ENCODE peak calls at places on chromosomes 16 and 17, in seven cellular contexts. One of them, this sample, is unnamed.

GRCh38 chr17:62616993-62617893 is 10.2 kb upstream of the MRC2 start:
- DNase-seq in stimulated activated CD4-positive, alpha-beta T cell treated with anti-CD3 and anti-CD28 coated beads, Interleukin-12 subunit alpha, Interleukin-12 subunit beta, amount 100 ng/mL, for 24 hours: no peak
- DNase-seq in foreskin keratinocyte: no peak
- DNase-seq in stimulated activated CD8-positive, alpha-beta memory T cell treated with anti-CD3 and anti-CD28 coated beads, Interleukin-4, amount 100 ng/mL, for 4 hours: no peak
- DNase-seq in ELF-1: peak; percentile 97
- DNase-seq in germinal center: no peak
- DNase-seq in PC-9: no peak
- DNase-seq in this sample: no peak

GRCh38 chr16:48430890-48431289 is 45.7 kb upstream of the SIAH1 start:
- DNase-seq in PC-9: no peak
- DNase-seq in stimulated activated CD8-positive, alpha-beta memory T cell treated with anti-CD3 and anti-CD28 coated beads, Interleukin-4, amount 100 ng/mL, for 4 hours: no peak
- DNase-seq in foreskin keratinocyte: no peak
- DNase-seq in stimulated activated CD4-positive, alpha-beta T cell treated with anti-CD3 and anti-CD28 coated beads, Interleukin-12 subunit alpha, Interleukin-12 subunit beta, amount 100 ng/mL, for 24 hours: no peak
- DNase-seq in ELF-1: no peak
- DNase-seq in germinal center: no peak
- DNase-seq in this sample: peak; percentile 52

GRCh38 chr16:11161439-11161838 is 94.6 kb downstream of the SOCS1 start:
- DNase-seq in stimulated activated CD8-positive, alpha-beta memory T cell treated with anti-CD3 and anti-CD28 coated beads, Interleukin-4, amount 100 ng/mL, for 4 hours: no peak
- DNase-seq in stimulated activated CD4-positive, alpha-beta T cell treated with anti-CD3 and anti-CD28 coated beads, Interleukin-12 subunit alpha, Interleukin-12 subunit beta, amount 100 ng/mL, for 24 hours: no peak
- DNase-seq in germinal center: no peak
- DNase-seq in ELF-1: no peak
- DNase-seq in foreskin keratinocyte: no peak
- DNase-seq in PC-9: peak; percentile 11
- DNase-seq in this sample: no peak

GRCh38 chr17:82065193-82065637 is 389 bp downstream of the DUS1L start:
- DNase-seq in foreskin keratinocyte: no peak
- DNase-seq in PC-9: no peak
- DNase-seq in stimulated activated CD8-positive, alpha-beta memory T cell treated with anti-CD3 and anti-CD28 coated beads, Interleukin-4, amount 100 ng/mL, for 4 hours: no peak
- DNase-seq in stimulated activated CD4-positive, alpha-beta T cell treated with anti-CD3 and anti-CD28 coated beads, Interleukin-12 subunit alpha, Interleukin-12 subunit beta, amount 100 ng/mL, for 24 hours: no peak
- DNase-seq in germinal center: no peak
- DNase-seq in ELF-1: no peak
- DNase-seq in this sample: no peak

GRCh38 chr17:81719410-81720266 is 7.6 kb downstream of the SLC25A10 start:
- DNase-seq in PC-9: no peak
- DNase-seq in foreskin keratinocyte: no peak
- DNase-seq in stimulated activated CD4-positive, alpha-beta T cell treated with anti-CD3 and anti-CD28 coated beads, Interleukin-12 subunit alpha, Interleukin-12 subunit beta, amount 100 ng/mL, for 24 hours: no peak
- DNase-seq in stimulated activated CD8-positive, alpha-beta memory T cell treated with anti-CD3 and anti-CD28 coated beads, Interleukin-4, amount 100 ng/mL, for 4 hours: no peak
- DNase-seq in germinal center: no peak
- DNase-seq in ELF-1: no peak
- DNase-seq in this sample: no peak

GRCh38 chr17:6387858-6388257 is 47.1 kb downstream of the AIPL1 start:
- DNase-seq in stimulated activated CD4-positive, alpha-beta T cell treated with anti-CD3 and anti-CD28 coated beads, Interleukin-12 subunit alpha, Interleukin-12 subunit beta, amount 100 ng/mL, for 24 hours: no peak
- DNase-seq in PC-9: no peak
- DNase-seq in ELF-1: no peak
- DNase-seq in germinal center: no peak
- DNase-seq in stimulated activated CD8-positive, alpha-beta memory T cell treated with anti-CD3 and anti-CD28 coated beads, Interleukin-4, amount 100 ng/mL, for 4 hours: no peak
- DNase-seq in foreskin keratinocyte: no peak
- DNase-seq in this sample: no peak

GRCh38 chr16:8934601-8935000 is 29.1 kb downstream of the USP7 start:
- DNase-seq in PC-9: no peak
- DNase-seq in stimulated activated CD8-positive, alpha-beta memory T cell treated with anti-CD3 and anti-CD28 coated beads, Interleukin-4, amount 100 ng/mL, for 4 hours: no peak
- DNase-seq in stimulated activated CD4-positive, alpha-beta T cell treated with anti-CD3 and anti-CD28 coated beads, Interleukin-12 subunit alpha, Interleukin-12 subunit beta, amount 100 ng/mL, for 24 hours: no peak
- DNase-seq in ELF-1: no peak
- DNase-seq in foreskin keratinocyte: no peak
- DNase-seq in germinal center: no peak
- DNase-seq in this sample: no peak

GRCh38 chr16:63684702-63685101 is 1437.2 kb downstream of the CDH11 start:
- DNase-seq in stimulated activated CD8-positive, alpha-beta memory T cell treated with anti-CD3 and anti-CD28 coated beads, Interleukin-4, amount 100 ng/mL, for 4 hours: no peak
- DNase-seq in germinal center: no peak
- DNase-seq in PC-9: no peak
- DNase-seq in stimulated activated CD4-positive, alpha-beta T cell treated with anti-CD3 and anti-CD28 coated beads, Interleukin-12 subunit alpha, Interleukin-12 subunit beta, amount 100 ng/mL, for 24 hours: no peak
- DNase-seq in foreskin keratinocyte: no peak
- DNase-seq in ELF-1: peak; percentile 2
- DNase-seq in this sample: no peak

GRCh38 chr17:73645050-73645871 is 1.0 kb upstream of the SDK2 start:
- DNase-seq in germinal center: peak; percentile 38
- DNase-seq in PC-9: no peak
- DNase-seq in stimulated activated CD4-positive, alpha-beta T cell treated with anti-CD3 and anti-CD28 coated beads, Interleukin-12 subunit alpha, Interleukin-12 subunit beta, amount 100 ng/mL, for 24 hours: no peak
- DNase-seq in stimulated activated CD8-positive, alpha-beta memory T cell treated with anti-CD3 and anti-CD28 coated beads, Interleukin-4, amount 100 ng/mL, for 4 hours: no peak
- DNase-seq in ELF-1: peak; percentile 75
- DNase-seq in foreskin keratinocyte: no peak
- DNase-seq in this sample: no peak

GRCh38 chr17:74992223-74992622 is 4.8 kb downstream of the CDR2L start:
- DNase-seq in PC-9: no peak
- DNase-seq in germinal center: no peak
- DNase-seq in stimulated activated CD8-positive, alpha-beta memory T cell treated with anti-CD3 and anti-CD28 coated beads, Interleukin-4, amount 100 ng/mL, for 4 hours: no peak
- DNase-seq in ELF-1: no peak
- DNase-seq in stimulated activated CD4-positive, alpha-beta T cell treated with anti-CD3 and anti-CD28 coated beads, Interleukin-12 subunit alpha, Interleukin-12 subunit beta, amount 100 ng/mL, for 24 hours: no peak
- DNase-seq in foreskin keratinocyte: no peak
- DNase-seq in this sample: no peak

GRCh38 chr17:34658796-34659195 is 79.4 kb downstream of the TMEM132E start:
- DNase-seq in stimulated activated CD8-positive, alpha-beta memory T cell treated with anti-CD3 and anti-CD28 coated beads, Interleukin-4, amount 100 ng/mL, for 4 hours: no peak
- DNase-seq in ELF-1: no peak
- DNase-seq in germinal center: no peak
- DNase-seq in foreskin keratinocyte: no peak
- DNase-seq in stimulated activated CD4-positive, alpha-beta T cell treated with anti-CD3 and anti-CD28 coated beads, Interleukin-12 subunit alpha, Interleukin-12 subunit beta, amount 100 ng/mL, for 24 hours: no peak
- DNase-seq in PC-9: no peak
- DNase-seq in this sample: no peak

GRCh38 chr17:28221751-28222414 is 97.1 kb upstream of the TMEM97 start:
- DNase-seq in germinal center: no peak
- DNase-seq in stimulated activated CD8-positive, alpha-beta memory T cell treated with anti-CD3 and anti-CD28 coated beads, Interleukin-4, amount 100 ng/mL, for 4 hours: no peak
- DNase-seq in stimulated activated CD4-positive, alpha-beta T cell treated with anti-CD3 and anti-CD28 coated beads, Interleukin-12 subunit alpha, Interleukin-12 subunit beta, amount 100 ng/mL, for 24 hours: no peak
- DNase-seq in foreskin keratinocyte: no peak
- DNase-seq in ELF-1: no peak
- DNase-seq in PC-9: no peak
- DNase-seq in this sample: no peak

GRCh38 chr16:55282441-55282840 is 41.6 kb upstream of the IRX6 start:
- DNase-seq in ELF-1: no peak
- DNase-seq in foreskin keratinocyte: no peak
- DNase-seq in stimulated activated CD4-positive, alpha-beta T cell treated with anti-CD3 and anti-CD28 coated beads, Interleukin-12 subunit alpha, Interleukin-12 subunit beta, amount 100 ng/mL, for 24 hours: no peak
- DNase-seq in stimulated activated CD8-positive, alpha-beta memory T cell treated with anti-CD3 and anti-CD28 coated beads, Interleukin-4, amount 100 ng/mL, for 4 hours: no peak
- DNase-seq in PC-9: no peak
- DNase-seq in germinal center: no peak
- DNase-seq in this sample: no peak

GRCh38 chr16:17414421-17414820 is 56.3 kb downstream of the XYLT1 start:
- DNase-seq in PC-9: no peak
- DNase-seq in stimulated activated CD4-positive, alpha-beta T cell treated with anti-CD3 and anti-CD28 coated beads, Interleukin-12 subunit alpha, Interleukin-12 subunit beta, amount 100 ng/mL, for 24 hours: peak; percentile 8
- DNase-seq in germinal center: peak; percentile 42
- DNase-seq in stimulated activated CD8-positive, alpha-beta memory T cell treated with anti-CD3 and anti-CD28 coated beads, Interleukin-4, amount 100 ng/mL, for 4 hours: no peak
- DNase-seq in ELF-1: no peak
- DNase-seq in foreskin keratinocyte: no peak
- DNase-seq in this sample: no peak

GRCh38 chr17:78665952-78666920 is 89.0 kb upstream of the DNAH17 start:
- DNase-seq in PC-9: no peak
- DNase-seq in germinal center: peak; percentile 28
- DNase-seq in stimulated activated CD4-positive, alpha-beta T cell treated with anti-CD3 and anti-CD28 coated beads, Interleukin-12 subunit alpha, Interleukin-12 subunit beta, amount 100 ng/mL, for 24 hours: peak; percentile 33
- DNase-seq in foreskin keratinocyte: no peak
- DNase-seq in stimulated activated CD8-positive, alpha-beta memory T cell treated with anti-CD3 and anti-CD28 coated beads, Interleukin-4, amount 100 ng/mL, for 4 hours: peak; percentile 7
- DNase-seq in ELF-1: peak; percentile 67
- DNase-seq in this sample: peak; percentile 98

GRCh38 chr16:12257926-12258561 is 281.5 kb downstream of the SNX29 start:
- DNase-seq in foreskin keratinocyte: no peak
- DNase-seq in germinal center: no peak
- DNase-seq in ELF-1: peak; percentile 67
- DNase-seq in stimulated activated CD4-positive, alpha-beta T cell treated with anti-CD3 and anti-CD28 coated beads, Interleukin-12 subunit alpha, Interleukin-12 subunit beta, amount 100 ng/mL, for 24 hours: no peak
- DNase-seq in stimulated activated CD8-positive, alpha-beta memory T cell treated with anti-CD3 and anti-CD28 coated beads, Interleukin-4, amount 100 ng/mL, for 4 hours: no peak
- DNase-seq in PC-9: no peak
- DNase-seq in this sample: peak; percentile 2

GRCh38 chr17:63189930-63190329 is 223.9 kb downstream of the TANC2 start:
- DNase-seq in ELF-1: no peak
- DNase-seq in PC-9: no peak
- DNase-seq in foreskin keratinocyte: no peak
- DNase-seq in stimulated activated CD8-positive, alpha-beta memory T cell treated with anti-CD3 and anti-CD28 coated beads, Interleukin-4, amount 100 ng/mL, for 4 hours: no peak
- DNase-seq in germinal center: no peak
- DNase-seq in stimulated activated CD4-positive, alpha-beta T cell treated with anti-CD3 and anti-CD28 coated beads, Interleukin-12 subunit alpha, Interleukin-12 subunit beta, amount 100 ng/mL, for 24 hours: no peak
- DNase-seq in this sample: no peak

GRCh38 chr16:75733305-75734141 is 7.2 kb upstream of the CPHXL start:
- DNase-seq in stimulated activated CD8-positive, alpha-beta memory T cell treated with anti-CD3 and anti-CD28 coated beads, Interleukin-4, amount 100 ng/mL, for 4 hours: no peak
- DNase-seq in foreskin keratinocyte: no peak
- DNase-seq in germinal center: no peak
- DNase-seq in PC-9: peak; percentile 63
- DNase-seq in stimulated activated CD4-positive, alpha-beta T cell treated with anti-CD3 and anti-CD28 coated beads, Interleukin-12 subunit alpha, Interleukin-12 subunit beta, amount 100 ng/mL, for 24 hours: no peak
- DNase-seq in ELF-1: peak; percentile 64
- DNase-seq in this sample: no peak

GRCh38 chr17:49180998-49181635 is 29.3 kb downstream of the GNGT2 start:
- DNase-seq in germinal center: no peak
- DNase-seq in stimulated activated CD4-positive, alpha-beta T cell treated with anti-CD3 and anti-CD28 coated beads, Interleukin-12 subunit alpha, Interleukin-12 subunit beta, amount 100 ng/mL, for 24 hours: no peak
- DNase-seq in foreskin keratinocyte: no peak
- DNase-seq in ELF-1: no peak
- DNase-seq in stimulated activated CD8-positive, alpha-beta memory T cell treated with anti-CD3 and anti-CD28 coated beads, Interleukin-4, amount 100 ng/mL, for 4 hours: no peak
- DNase-seq in PC-9: no peak
- DNase-seq in this sample: no peak

GRCh38 chr16:87448866-87449265 is 44.0 kb downstream of the ZCCHC14 start:
- DNase-seq in stimulated activated CD4-positive, alpha-beta T cell treated with anti-CD3 and anti-CD28 coated beads, Interleukin-12 subunit alpha, Interleukin-12 subunit beta, amount 100 ng/mL, for 24 hours: no peak
- DNase-seq in PC-9: no peak
- DNase-seq in germinal center: no peak
- DNase-seq in stimulated activated CD8-positive, alpha-beta memory T cell treated with anti-CD3 and anti-CD28 coated beads, Interleukin-4, amount 100 ng/mL, for 4 hours: no peak
- DNase-seq in foreskin keratinocyte: no peak
- DNase-seq in ELF-1: no peak
- DNase-seq in this sample: no peak

GRCh38 chr16:21104124-21104860 is 46.4 kb downstream of the DNAH3 start:
- DNase-seq in ELF-1: no peak
- DNase-seq in PC-9: no peak
- DNase-seq in stimulated activated CD8-positive, alpha-beta memory T cell treated with anti-CD3 and anti-CD28 coated beads, Interleukin-4, amount 100 ng/mL, for 4 hours: no peak
- DNase-seq in germinal center: no peak
- DNase-seq in foreskin keratinocyte: no peak
- DNase-seq in stimulated activated CD4-positive, alpha-beta T cell treated with anti-CD3 and anti-CD28 coated beads, Interleukin-12 subunit alpha, Interleukin-12 subunit beta, amount 100 ng/mL, for 24 hours: no peak
- DNase-seq in this sample: no peak

GRCh38 chr16:68590201-68590994 is 51.3 kb downstream of the ZFP90 start:
- DNase-seq in PC-9: peak; percentile 46
- DNase-seq in stimulated activated CD4-positive, alpha-beta T cell treated with anti-CD3 and anti-CD28 coated beads, Interleukin-12 subunit alpha, Interleukin-12 subunit beta, amount 100 ng/mL, for 24 hours: peak; percentile 73
- DNase-seq in ELF-1: peak; percentile 92
- DNase-seq in stimulated activated CD8-positive, alpha-beta memory T cell treated with anti-CD3 and anti-CD28 coated beads, Interleukin-4, amount 100 ng/mL, for 4 hours: peak; percentile 23
- DNase-seq in foreskin keratinocyte: peak; percentile 63
- DNase-seq in germinal center: peak; percentile 74
- DNase-seq in this sample: peak; percentile 29

GRCh38 chr16:71500964-71501363 is 11.8 kb upstream of the ZNF19 start:
- DNase-seq in PC-9: no peak
- DNase-seq in germinal center: no peak
- DNase-seq in stimulated activated CD4-positive, alpha-beta T cell treated with anti-CD3 and anti-CD28 coated beads, Interleukin-12 subunit alpha, Interleukin-12 subunit beta, amount 100 ng/mL, for 24 hours: no peak
- DNase-seq in ELF-1: no peak
- DNase-seq in foreskin keratinocyte: no peak
- DNase-seq in stimulated activated CD8-positive, alpha-beta memory T cell treated with anti-CD3 and anti-CD28 coated beads, Interleukin-4, amount 100 ng/mL, for 4 hours: no peak
- DNase-seq in this sample: no peak

GRCh38 chr16:4431023-4431422 is 5.4 kb downstream of the DNAJA3 start:
- DNase-seq in germinal center: no peak
- DNase-seq in ELF-1: no peak
- DNase-seq in foreskin keratinocyte: no peak
- DNase-seq in stimulated activated CD4-positive, alpha-beta T cell treated with anti-CD3 and anti-CD28 coated beads, Interleukin-12 subunit alpha, Interleukin-12 subunit beta, amount 100 ng/mL, for 24 hours: no peak
- DNase-seq in stimulated activated CD8-positive, alpha-beta memory T cell treated with anti-CD3 and anti-CD28 coated beads, Interleukin-4, amount 100 ng/mL, for 4 hours: no peak
- DNase-seq in PC-9: no peak
- DNase-seq in this sample: no peak

GRCh38 chr16:3182608-3183444 is 5.2 kb upstream of the OR1F1 start:
- DNase-seq in foreskin keratinocyte: peak; percentile 84
- DNase-seq in PC-9: no peak
- DNase-seq in ELF-1: peak; percentile 93
- DNase-seq in stimulated activated CD4-positive, alpha-beta T cell treated with anti-CD3 and anti-CD28 coated beads, Interleukin-12 subunit alpha, Interleukin-12 subunit beta, amount 100 ng/mL, for 24 hours: peak; percentile 80
- DNase-seq in stimulated activated CD8-positive, alpha-beta memory T cell treated with anti-CD3 and anti-CD28 coated beads, Interleukin-4, amount 100 ng/mL, for 4 hours: no peak
- DNase-seq in germinal center: peak; percentile 18
- DNase-seq in this sample: peak; percentile 91

GRCh38 chr16:85458952-85459351 is 154.2 kb upstream of the GSE1 start:
- DNase-seq in PC-9: no peak
- DNase-seq in germinal center: no peak
- DNase-seq in foreskin keratinocyte: no peak
- DNase-seq in stimulated activated CD8-positive, alpha-beta memory T cell treated with anti-CD3 and anti-CD28 coated beads, Interleukin-4, amount 100 ng/mL, for 4 hours: no peak
- DNase-seq in ELF-1: no peak
- DNase-seq in stimulated activated CD4-positive, alpha-beta T cell treated with anti-CD3 and anti-CD28 coated beads, Interleukin-12 subunit alpha, Interleukin-12 subunit beta, amount 100 ng/mL, for 24 hours: no peak
- DNase-seq in this sample: no peak

GRCh38 chr17:58207451-58207850 is 11.6 kb downstream of the MKS1 start:
- DNase-seq in ELF-1: no peak
- DNase-seq in foreskin keratinocyte: no peak
- DNase-seq in germinal center: no peak
- DNase-seq in stimulated activated CD4-positive, alpha-beta T cell treated with anti-CD3 and anti-CD28 coated beads, Interleukin-12 subunit alpha, Interleukin-12 subunit beta, amount 100 ng/mL, for 24 hours: no peak
- DNase-seq in stimulated activated CD8-positive, alpha-beta memory T cell treated with anti-CD3 and anti-CD28 coated beads, Interleukin-4, amount 100 ng/mL, for 4 hours: no peak
- DNase-seq in PC-9: no peak
- DNase-seq in this sample: no peak

GRCh38 chr17:59381716-59382570 is 50.5 kb downstream of the YPEL2 start:
- DNase-seq in germinal center: no peak
- DNase-seq in stimulated activated CD8-positive, alpha-beta memory T cell treated with anti-CD3 and anti-CD28 coated beads, Interleukin-4, amount 100 ng/mL, for 4 hours: no peak
- DNase-seq in foreskin keratinocyte: no peak
- DNase-seq in ELF-1: no peak
- DNase-seq in stimulated activated CD4-positive, alpha-beta T cell treated with anti-CD3 and anti-CD28 coated beads, Interleukin-12 subunit alpha, Interleukin-12 subunit beta, amount 100 ng/mL, for 24 hours: no peak
- DNase-seq in PC-9: no peak
- DNase-seq in this sample: no peak

GRCh38 chr16:66442502-66443268 is 15.6 kb downstream of the BEAN1 start:
- DNase-seq in foreskin keratinocyte: no peak
- DNase-seq in germinal center: no peak
- DNase-seq in PC-9: no peak
- DNase-seq in stimulated activated CD8-positive, alpha-beta memory T cell treated with anti-CD3 and anti-CD28 coated beads, Interleukin-4, amount 100 ng/mL, for 4 hours: no peak
- DNase-seq in ELF-1: no peak
- DNase-seq in stimulated activated CD4-positive, alpha-beta T cell treated with anti-CD3 and anti-CD28 coated beads, Interleukin-12 subunit alpha, Interleukin-12 subunit beta, amount 100 ng/mL, for 24 hours: no peak
- DNase-seq in this sample: no peak

GRCh38 chr17:50534222-50534978 is 1.9 kb downstream of the EPN3 start:
- DNase-seq in stimulated activated CD8-positive, alpha-beta memory T cell treated with anti-CD3 and anti-CD28 coated beads, Interleukin-4, amount 100 ng/mL, for 4 hours: no peak
- DNase-seq in germinal center: no peak
- DNase-seq in ELF-1: peak; percentile 70
- DNase-seq in foreskin keratinocyte: peak; percentile 77
- DNase-seq in stimulated activated CD4-positive, alpha-beta T cell treated with anti-CD3 and anti-CD28 coated beads, Interleukin-12 subunit alpha, Interleukin-12 subunit beta, amount 100 ng/mL, for 24 hours: no peak
- DNase-seq in PC-9: peak; percentile 79
- DNase-seq in this sample: no peak

GRCh38 chr16:50247123-50247905 is 19.0 kb upstream of the ADCY7 start:
- DNase-seq in foreskin keratinocyte: no peak
- DNase-seq in germinal center: no peak
- DNase-seq in ELF-1: no peak
- DNase-seq in stimulated activated CD4-positive, alpha-beta T cell treated with anti-CD3 and anti-CD28 coated beads, Interleukin-12 subunit alpha, Interleukin-12 subunit beta, amount 100 ng/mL, for 24 hours: no peak
- DNase-seq in PC-9: no peak
- DNase-seq in stimulated activated CD8-positive, alpha-beta memory T cell treated with anti-CD3 and anti-CD28 coated beads, Interleukin-4, amount 100 ng/mL, for 4 hours: no peak
- DNase-seq in this sample: no peak

GRCh38 chr17:6323626-6324356 is 111.1 kb downstream of the AIPL1 start:
- DNase-seq in germinal center: no peak
- DNase-seq in foreskin keratinocyte: no peak
- DNase-seq in ELF-1: peak; percentile 23
- DNase-seq in PC-9: no peak
- DNase-seq in stimulated activated CD8-positive, alpha-beta memory T cell treated with anti-CD3 and anti-CD28 coated beads, Interleukin-4, amount 100 ng/mL, for 4 hours: no peak
- DNase-seq in stimulated activated CD4-positive, alpha-beta T cell treated with anti-CD3 and anti-CD28 coated beads, Interleukin-12 subunit alpha, Interleukin-12 subunit beta, amount 100 ng/mL, for 24 hours: no peak
- DNase-seq in this sample: no peak

GRCh38 chr17:7191571-7192270 is 12.6 kb upstream of the ASGR1 start:
- DNase-seq in stimulated activated CD8-positive, alpha-beta memory T cell treated with anti-CD3 and anti-CD28 coated beads, Interleukin-4, amount 100 ng/mL, for 4 hours: no peak
- DNase-seq in ELF-1: peak; percentile 64
- DNase-seq in foreskin keratinocyte: no peak
- DNase-seq in stimulated activated CD4-positive, alpha-beta T cell treated with anti-CD3 and anti-CD28 coated beads, Interleukin-12 subunit alpha, Interleukin-12 subunit beta, amount 100 ng/mL, for 24 hours: no peak
- DNase-seq in PC-9: no peak
- DNase-seq in germinal center: no peak
- DNase-seq in this sample: peak; percentile 38

GRCh38 chr16:27322858-27323780 is 9.3 kb downstream of the IL4R start:
- DNase-seq in ELF-1: peak; percentile 69
- DNase-seq in germinal center: no peak
- DNase-seq in foreskin keratinocyte: peak; percentile 93
- DNase-seq in stimulated activated CD8-positive, alpha-beta memory T cell treated with anti-CD3 and anti-CD28 coated beads, Interleukin-4, amount 100 ng/mL, for 4 hours: no peak
- DNase-seq in stimulated activated CD4-positive, alpha-beta T cell treated with anti-CD3 and anti-CD28 coated beads, Interleukin-12 subunit alpha, Interleukin-12 subunit beta, amount 100 ng/mL, for 24 hours: no peak
- DNase-seq in PC-9: peak; percentile 98
- DNase-seq in this sample: no peak

GRCh38 chr17:37570527-37571093 is 38.6 kb downstream of the SYNRG start:
- DNase-seq in stimulated activated CD4-positive, alpha-beta T cell treated with anti-CD3 and anti-CD28 coated beads, Interleukin-12 subunit alpha, Interleukin-12 subunit beta, amount 100 ng/mL, for 24 hours: peak; percentile 8
- DNase-seq in stimulated activated CD8-positive, alpha-beta memory T cell treated with anti-CD3 and anti-CD28 coated beads, Interleukin-4, amount 100 ng/mL, for 4 hours: no peak
- DNase-seq in ELF-1: peak; percentile 63
- DNase-seq in foreskin keratinocyte: peak; percentile 78
- DNase-seq in germinal center: peak; percentile 18
- DNase-seq in PC-9: peak; percentile 69
- DNase-seq in this sample: peak; percentile 44

GRCh38 chr17:64377769-64378282 is 12.8 kb downstream of the PECAM1 start:
- DNase-seq in PC-9: peak; percentile 77
- DNase-seq in stimulated activated CD4-positive, alpha-beta T cell treated with anti-CD3 and anti-CD28 coated beads, Interleukin-12 subunit alpha, Interleukin-12 subunit beta, amount 100 ng/mL, for 24 hours: no peak
- DNase-seq in foreskin keratinocyte: peak; percentile 49
- DNase-seq in stimulated activated CD8-positive, alpha-beta memory T cell treated with anti-CD3 and anti-CD28 coated beads, Interleukin-4, amount 100 ng/mL, for 4 hours: no peak
- DNase-seq in ELF-1: no peak
- DNase-seq in germinal center: no peak
- DNase-seq in this sample: no peak